ENCODE peak calls at places on chromosomes 11 and 22, in ten cellular contexts. M is SK-N-SH, Y is left ventricle myocardium inferior, E is psoas muscle, Q is endodermal cell, T is testis, S is adrenal gland, K is thoracic aorta, J is A549, F is mesenchymal stem cell. Z is an unnamed sample.

GRCh38 chr11:120522736-120523135 is 11.2 kb downstream of the GRIK4 start:
- DNase-seq in M (no peak), J (no peak), K (no peak), T (no peak), F (no peak), S (no peak), E (no peak), Y (no peak), Q (no peak), Z (no peak)

GRCh38 chr11:126062679-126063509 is at the start of gene CDON:
- DNase-seq in M (peak; percentile 100), Q (peak; percentile 96), J (peak; percentile 90), E (peak; percentile 93), F (peak; percentile 91), K (peak; percentile 66), Y (peak; percentile 91), S (peak; percentile 94), T (peak; percentile 94), Z (peak; percentile 77)

GRCh38 chr22:41028841-41029240 is 63.6 kb upstream of the EP300 start:
- DNase-seq in Y (no peak), T (no peak), Q (no peak), J (peak; percentile 31), K (no peak), F (peak; percentile 97), M (no peak), S (no peak), E (no peak), Z (no peak)

GRCh38 chr22:40620464-40621046 is 16.0 kb downstream of the MRTFA start:
- DNase-seq in E (no peak), J (peak; percentile 29), T (no peak), Q (peak; percentile 6), Y (no peak), S (no peak), F (peak; percentile 51), M (no peak), K (no peak), Z (no peak)

GRCh38 chr11:43987384-43988039 is 45.1 kb downstream of the C11orf96 start:
- DNase-seq in Y (peak; percentile 94), S (peak; percentile 98), T (peak; percentile 98), F (peak; percentile 86), E (peak; percentile 92), J (no peak), Q (no peak), K (peak; percentile 81), M (peak; percentile 88), Z (no peak)

GRCh38 chr11:132992838-132993680 is 539.2 kb downstream of the OPCML start:
- DNase-seq in F (peak; percentile 2), Q (no peak), S (no peak), T (no peak), E (no peak), M (peak; percentile 63), K (no peak), J (no peak), Y (no peak), Z (no peak)

GRCh38 chr11:100972046-100972445 is 157.6 kb downstream of the PGR start:
- DNase-seq in Q (no peak), M (no peak), J (no peak), K (no peak), Y (no peak), E (no peak), S (no peak), F (no peak), T (no peak), Z (no peak)

GRCh38 chr22:40107756-40108437 is 69.8 kb upstream of the TNRC6B start:
- DNase-seq in S (peak; percentile 74), Y (no peak), J (no peak), M (no peak), Q (no peak), E (no peak), K (no peak), T (peak; percentile 26), F (peak; percentile 12), Z (no peak)

GRCh38 chr11:65559951-65560537 is 1.9 kb upstream of the LTBP3 start:
- DNase-seq in M (no peak), J (peak; percentile 90), K (peak; percentile 30), Y (no peak), S (no peak), E (no peak), F (peak; percentile 68), T (no peak), Q (peak; percentile 74), Z (no peak)

GRCh38 chr11:76266269-76266668 is 60.0 kb upstream of the WNT11 start:
- DNase-seq in Y (no peak), Q (no peak), F (peak; percentile 83), J (peak; percentile 61), K (no peak), S (peak; percentile 79), T (no peak), M (no peak), E (no peak), Z (no peak)

GRCh38 chr22:40668611-40669390 is 10.5 kb upstream of the MCHR1 start:
- DNase-seq in E (no peak), Q (no peak), J (peak; percentile 70), T (no peak), Y (no peak), F (peak; percentile 95), K (no peak), M (no peak), S (no peak), Z (no peak)

GRCh38 chr22:20456064-20456721 is 18.6 kb upstream of the SCARF2 start:
- DNase-seq in J (peak; percentile 72), E (peak; percentile 75), S (peak; percentile 86), Q (peak; percentile 92), T (peak; percentile 87), Y (peak; percentile 69), F (peak; percentile 85), K (no peak), M (peak; percentile 91), Z (peak; percentile 61)

GRCh38 chr11:23727821-23728220 is 769.0 kb upstream of the LUZP2 start:
- DNase-seq in S (no peak), Y (no peak), J (peak; percentile 4), F (peak; percentile 45), K (no peak), T (no peak), Q (no peak), M (no peak), E (no peak), Z (no peak)

GRCh38 chr22:35462558-35463230 is 62.8 kb downstream of the MCM5 start:
- DNase-seq in S (no peak), E (no peak), T (no peak), Q (no peak), K (no peak), F (no peak), Y (no peak), M (no peak), J (no peak), Z (no peak)

GRCh38 chr22:50678651-50679521 is 6.3 kb downstream of the SHANK3 start:
- DNase-seq in J (no peak), Q (no peak), K (no peak), Y (no peak), E (no peak), F (no peak), T (peak; percentile 13), M (peak; percentile 11), S (peak; percentile 39), Z (no peak)

GRCh38 chr11:111194789-111195188 is 50.7 kb upstream of the POU2AF2 start:
- DNase-seq in Y (no peak), M (no peak), T (no peak), S (no peak), J (no peak), E (no peak), Q (no peak), F (no peak), K (no peak), Z (no peak)

GRCh38 chr11:66902486-66903177 is 45.8 kb downstream of the LRFN4 start:
- DNase-seq in F (no peak), K (no peak), S (no peak), Q (no peak), E (no peak), T (no peak), Y (no peak), J (no peak), M (peak; percentile 8), Z (no peak)
- H3K27ac ChIP-seq in F (no peak overlapping the region), K (no peak overlapping the region), S (no peak overlapping the region), Q (no peak overlapping the region), E (no peak overlapping the region), T (no peak overlapping the region), Y (no peak overlapping the region), J (peak overlapping the region; percentile 37), M (no peak overlapping the region), Z (no peak overlapping the region)

DNA sequence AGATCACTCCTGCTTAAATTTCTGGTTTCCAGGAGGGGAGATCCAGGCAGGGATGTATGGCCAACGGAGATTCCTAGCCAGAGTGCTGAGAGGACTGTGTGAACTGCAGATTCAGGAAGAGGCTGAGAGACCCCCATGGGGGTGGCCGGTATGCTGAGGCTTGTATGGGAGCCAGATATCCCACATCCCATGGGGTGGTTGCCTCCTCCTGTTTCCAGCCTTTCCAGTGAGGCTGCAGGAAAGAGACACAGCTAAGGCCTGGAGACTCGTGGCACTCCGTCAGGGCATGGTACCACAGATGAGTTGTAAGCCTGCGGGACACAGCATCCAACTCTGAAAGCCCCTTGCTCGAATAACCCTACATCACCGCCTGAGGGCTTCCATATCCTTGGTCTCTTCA is 1.4 kb upstream of the MYOD1 start:
- DNase-seq in Y (no peak), Q (no peak), T (no peak), M (no peak), E (no peak), F (no peak), J (no peak), S (no peak), K (no peak), Z (no peak)
- H3K27ac ChIP-seq in Y (no peak overlapping the region), Q (no peak overlapping the region), T (no peak overlapping the region), M (no peak overlapping the region), E (peak overlapping the region; percentile 94), F (no peak overlapping the region), J (no peak overlapping the region), S (no peak overlapping the region), K (no peak overlapping the region), Z (no peak overlapping the region)

GRCh38 chr22:17257091-17257490 is 37.9 kb upstream of the ADA2 start:
- DNase-seq in F (no peak), E (no peak), T (no peak), K (no peak), J (no peak), S (no peak), M (no peak), Y (no peak), Q (no peak), Z (no peak)
- H3K27ac ChIP-seq in F (no peak overlapping the region), E (peak overlapping the region; percentile 97), T (no peak overlapping the region), K (no peak overlapping the region), J (no peak overlapping the region), S (no peak overlapping the region), M (no peak overlapping the region), Y (peak overlapping the region; percentile 60), Q (peak overlapping the region; percentile 48), Z (peak overlapping the region; percentile 35)

DNA sequence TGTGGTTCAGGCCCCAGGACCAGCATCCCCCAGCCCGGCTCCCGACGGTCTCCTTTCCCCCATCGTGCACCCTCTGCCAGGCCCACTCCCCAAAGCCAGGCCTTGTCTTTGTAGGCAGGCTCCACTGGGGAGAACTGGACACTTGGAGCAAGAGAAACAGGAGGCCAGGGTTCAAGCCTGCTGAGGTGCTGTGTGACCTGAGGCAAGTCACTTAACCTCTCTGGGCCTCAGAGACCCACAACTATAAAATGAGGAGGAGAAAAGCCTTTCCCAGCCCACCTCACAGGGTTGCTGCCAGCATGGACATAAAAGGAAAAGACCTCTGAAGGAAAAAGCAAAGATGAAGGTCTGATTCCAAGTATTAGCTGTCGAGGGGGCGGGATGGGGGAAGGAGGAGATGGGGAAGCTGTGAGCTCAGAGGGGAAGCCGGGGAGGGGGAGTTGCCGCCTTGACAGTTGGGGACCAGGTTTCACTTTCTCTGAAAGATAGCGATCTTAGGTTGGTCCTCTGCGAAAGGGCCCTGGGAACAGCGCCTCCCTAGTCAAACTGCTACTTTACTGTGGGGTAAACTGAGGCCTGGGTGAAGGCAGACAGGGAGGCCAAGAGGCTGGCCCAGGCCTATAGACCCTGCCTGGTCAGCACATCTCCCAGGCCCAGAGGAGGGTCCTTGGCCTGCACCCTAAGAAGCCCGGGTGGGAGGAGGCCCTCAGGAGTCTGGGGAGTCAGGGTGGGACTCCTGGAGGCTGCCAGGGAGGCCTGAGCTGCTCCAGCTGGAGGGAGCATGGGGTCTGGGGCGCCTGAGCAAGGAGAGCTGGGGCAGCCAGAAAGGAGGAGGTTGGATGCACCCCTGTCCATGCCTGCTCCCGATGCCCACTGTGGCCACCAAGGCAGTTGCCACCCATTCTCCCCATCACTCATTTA is 991 bp upstream of the OSM start:
- DNase-seq in F (no peak), K (no peak), M (no peak), Y (no peak), T (no peak), J (no peak), S (no peak), E (no peak), Q (no peak), Z (peak; percentile 43)
- H3K27ac ChIP-seq in F (no peak overlapping the region), K (no peak overlapping the region), M (no peak overlapping the region), Y (peak overlapping the region; percentile 57), T (no peak overlapping the region), J (no peak overlapping the region), S (no peak overlapping the region), E (no peak overlapping the region), Q (no peak overlapping the region), Z (peak overlapping the region; percentile 97)

Z was measured in CD4-positive, CD25-positive, alpha-beta regulatory T cell.